ENCODE peak calls at places on chromosome 1, in eight cellular contexts. C is fibroblast of lung; I is CD8-positive, alpha-beta T cell; U is RWPE1; H is hepatocyte; W is pancreas; K is left ventricle myocardium inferior; S is type B pancreatic cell. X is an unnamed sample.
A peak's percentile ranks its signal among the peaks of the same experiment; 100 is the strongest.

GRCh38 chr1:5701642-5702041 is 290.6 kb downstream of the NPHP4 start:
- DNase-seq in C (no peak), I (no peak), U (no peak), H (no peak), W (no peak), K (no peak), S (no peak), X (no peak)

GRCh38 chr1:185920602-185921001 is 186.4 kb downstream of the HMCN1 start:
- DNase-seq in C (no peak), I (no peak), U (no peak), H (no peak), W (no peak), K (no peak), S (no peak), X (peak; percentile 67)

GRCh38 chr1:240878631-240879030 is 266.7 kb upstream of the GREM2 start:
- DNase-seq in C (no peak), I (no peak), U (no peak), H (no peak), W (no peak), K (no peak), S (no peak), X (no peak)

GRCh38 chr1:206693029-206693428 is 8.3 kb downstream of the MAPKAPK2 start:
- DNase-seq in C (peak; percentile 74), I (no peak), U (no peak), H (no peak), W (peak; percentile 41), K (peak; percentile 90), S (no peak), X (no peak)

GRCh38 chr1:183124259-183124658 is 61.8 kb upstream of the LAMC2 start:
- DNase-seq in C (no peak), I (no peak), U (no peak), H (no peak), W (no peak), K (no peak), S (no peak), X (no peak)

GRCh38 chr1:178684542-178685000 is 40.5 kb upstream of the RALGPS2 start:
- DNase-seq in C (peak; percentile 96), I (no peak), U (peak; percentile 83), H (peak; percentile 14), W (no peak), K (no peak), S (no peak), X (peak; percentile 97)

GRCh38 chr1:206708058-206708457 is 23.4 kb downstream of the MAPKAPK2 start:
- DNase-seq in C (no peak), I (no peak), U (no peak), H (no peak), W (no peak), K (no peak), S (no peak), X (no peak)

GRCh38 chr1:227934476-227935313 is 13.0 kb downstream of the WNT9A start:
- DNase-seq in C (peak; percentile 39), I (peak; percentile 25), U (peak; percentile 86), H (peak; percentile 65), W (no peak), K (no peak), S (no peak), X (peak; percentile 89)

GRCh38 chr1:1678581-1679380 is 13.8 kb downstream of the SLC35E2B start:
- DNase-seq in C (no peak), I (peak; percentile 61), U (no peak), H (peak; percentile 72), W (no peak), K (no peak), S (no peak), X (no peak)
- TF ChIP-seq CTCF in C (no peak), I (peak; percentile 57), U (no peak), H (no peak), W (no peak), K (no peak), S (no peak), X (peak; percentile 21)

GRCh38 chr1:27473755-27474154 is 16.2 kb downstream of the WASF2 start:
- DNase-seq in C (no peak), I (no peak), U (no peak), H (no peak), W (no peak), K (no peak), S (no peak), X (no peak)
- TF ChIP-seq CTCF in C (no peak), I (no peak), U (no peak), H (no peak), W (no peak), K (no peak), S (no peak), X (no peak)

GRCh38 chr1:119276558-119276957 is 92.0 kb upstream of the HAO2 start:
- DNase-seq in C (no peak), I (no peak), U (no peak), H (peak; percentile 34), W (no peak), K (no peak), S (no peak), X (peak; percentile 40)
- TF ChIP-seq CTCF in C (no peak), I (no peak), U (no peak), H (peak; percentile 32), W (no peak), K (no peak), S (peak; percentile 9), X (peak; percentile 56)

GRCh38 chr1:201947697-201948008 is 1.3 kb upstream of the LMOD1 start:
- DNase-seq in C (no peak), I (no peak), U (no peak), H (no peak), W (no peak), K (no peak), S (no peak), X (no peak)
- TF ChIP-seq CTCF in C (no peak), I (no peak), U (no peak), H (no peak), W (no peak), K (no peak), S (peak; percentile 25), X (no peak)

DNA sequence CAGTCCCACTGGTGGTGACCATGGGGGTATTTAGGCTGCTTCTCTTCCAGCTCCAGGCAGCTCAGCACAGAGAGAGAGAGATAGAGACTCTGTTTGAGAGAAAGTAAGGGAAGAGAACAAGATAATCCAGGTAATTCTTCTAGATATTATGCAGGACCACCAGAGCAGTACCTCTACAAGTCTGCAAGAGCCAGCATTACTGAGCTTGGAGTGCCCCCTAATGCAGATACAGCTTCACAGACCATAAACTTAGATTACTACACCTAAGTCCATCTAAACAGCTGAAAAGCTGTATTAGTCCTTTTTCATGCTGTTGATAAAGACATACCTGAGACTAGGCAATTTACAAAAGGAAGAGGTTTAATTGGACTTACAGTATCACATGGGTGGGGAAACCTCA is 570.3 kb downstream of the LRRIQ3 start:
- DNase-seq in C (no peak), I (no peak), U (no peak), H (no peak), W (no peak), K (no peak), S (no peak), X (no peak)
- TF ChIP-seq CTCF in C (no peak), I (no peak), U (no peak), H (peak; percentile 22), W (no peak), K (no peak), S (peak; percentile 22), X (no peak)